ENCODE peak calls at places on chromosomes 16 and 17, in eight cellular contexts. P, O, N, V, J, B, L and Y are unnamed samples.
A peak's percentile ranks its signal among the peaks of the same experiment; 100 is the strongest.

GRCh38 chr17:59547131-59547915 is 18.1 kb upstream of the DHX40 start:
- DNase-seq in J (peak; percentile 75), O (no peak), N (no peak), L (no peak), B (no peak), V (no peak), P (no peak), Y (peak; percentile 95)

GRCh38 chr17:45341389-45342158 is 24.8 kb upstream of the MAP3K14 start:
- DNase-seq in O (peak; percentile 69), J (peak; percentile 75), V (peak; percentile 79), B (peak; percentile 92), P (no peak), N (no peak), L (no peak), Y (peak; percentile 53)

GRCh38 chr16:70703041-70703834 is 17.4 kb upstream of the MTSS2 start:
- DNase-seq in J (peak; percentile 85), B (no peak), V (peak; percentile 68), P (no peak), N (no peak), O (peak; percentile 78), L (no peak), Y (peak; percentile 65)

GRCh38 chr17:36072431-36073121 is 8.5 kb downstream of the CCL18 start:
- DNase-seq in P (peak; percentile 71), V (peak; percentile 60), O (no peak), J (peak; percentile 77), L (no peak), N (peak; percentile 87), B (no peak), Y (peak; percentile 38)

GRCh38 chr17:835263-835662 is 53.1 kb downstream of the MRM3 start:
- DNase-seq in J (no peak), N (no peak), O (no peak), V (peak; percentile 35), L (peak; percentile 34), B (no peak), P (no peak), Y (no peak)

GRCh38 chr17:5413682-5414081 is 5.8 kb downstream of the NUP88 start:
- DNase-seq in O (no peak), B (no peak), V (no peak), L (no peak), N (no peak), P (no peak), J (no peak), Y (peak; percentile 61)

GRCh38 chr16:50067290-50067853 is 1.6 kb downstream of the HEATR3 start:
- DNase-seq in L (peak; percentile 23), J (peak; percentile 56), O (no peak), B (no peak), N (peak; percentile 76), V (peak; percentile 51), P (peak; percentile 32), Y (peak; percentile 82)

GRCh38 chr16:76226011-76226410 is 51.2 kb upstream of the CNTNAP4 start:
- DNase-seq in N (no peak), O (no peak), J (no peak), L (no peak), V (no peak), B (no peak), P (no peak), Y (no peak)

GRCh38 chr17:56393156-56393555 is 200.3 kb upstream of the NOG start:
- DNase-seq in J (no peak), B (no peak), L (no peak), N (no peak), V (no peak), O (no peak), P (no peak), Y (no peak)

GRCh38 chr17:5297245-5297644 is 15.2 kb downstream of the RABEP1 start:
- DNase-seq in P (no peak), B (no peak), J (no peak), L (no peak), N (no peak), O (no peak), V (no peak), Y (no peak)

GRCh38 chr16:31421587-31421986 is 6.6 kb downstream of the COX6A2 start:
- DNase-seq in L (no peak), J (no peak), N (no peak), O (no peak), B (no peak), P (peak; percentile 38), V (no peak), Y (no peak)

GRCh38 chr17:59160203-59161025 is 4.9 kb downstream of the PRR11 start:
- DNase-seq in B (no peak), V (no peak), P (no peak), O (no peak), L (no peak), N (no peak), J (no peak), Y (no peak)

GRCh38 chr17:50129946-50130777 is at the start of gene SAMD14:
- DNase-seq in O (no peak), V (no peak), N (no peak), P (peak; percentile 51), B (no peak), L (no peak), J (no peak), Y (peak; percentile 59)

GRCh38 chr16:27749946-27750345 is 200.0 kb downstream of the KATNIP start:
- DNase-seq in J (no peak), O (no peak), L (no peak), B (no peak), N (no peak), V (no peak), P (no peak), Y (no peak)

GRCh38 chr17:80839401-80839800 is 152.2 kb upstream of the CHMP6 start:
- DNase-seq in V (no peak), L (no peak), B (no peak), N (no peak), O (no peak), J (no peak), P (no peak), Y (no peak)

GRCh38 chr17:65444049-65444448 is 117.4 kb downstream of the AXIN2 start:
- DNase-seq in V (no peak), L (no peak), N (no peak), J (no peak), P (no peak), B (no peak), O (no peak), Y (no peak)

GRCh38 chr16:61083711-61084110 is 952.5 kb downstream of the CDH8 start:
- DNase-seq in L (no peak), O (no peak), B (no peak), J (no peak), V (no peak), N (no peak), P (no peak), Y (no peak)

GRCh38 chr16:19555938-19556778 is 655 bp downstream of the VPS35L start:
- DNase-seq in V (peak; percentile 14), J (peak; percentile 14), B (no peak), L (no peak), P (peak; percentile 10), O (peak; percentile 19), N (peak; percentile 52), Y (peak; percentile 61)

GRCh38 chr17:37847811-37848331 is 76.3 kb upstream of the TBC1D3K start:
- DNase-seq in J (no peak), B (no peak), P (no peak), L (no peak), V (no peak), O (no peak), N (no peak), Y (no peak)

GRCh38 chr16:88850531-88851199 is 6.1 kb downstream of the GALNS start:
- DNase-seq in J (no peak), B (no peak), V (no peak), L (no peak), O (no peak), N (no peak), P (no peak), Y (no peak)

GRCh38 chr17:67390006-67390645 is 13.0 kb downstream of the PITPNC1 start:
- DNase-seq in J (no peak), N (no peak), O (no peak), P (no peak), V (no peak), L (no peak), B (no peak), Y (no peak)

GRCh38 chr16:48632137-48632774 is 22.3 kb upstream of the N4BP1 start:
- DNase-seq in V (no peak), P (no peak), O (no peak), J (no peak), L (no peak), N (no peak), B (peak; percentile 6), Y (no peak)

GRCh38 chr17:59366040-59366757 is 34.7 kb downstream of the YPEL2 start:
- DNase-seq in P (no peak), B (no peak), L (no peak), N (no peak), J (no peak), O (peak; percentile 28), V (no peak), Y (no peak)

GRCh38 chr17:50961282-50962220 is 95.4 kb upstream of the TOB1 start:
- DNase-seq in N (no peak), P (no peak), V (no peak), B (no peak), O (no peak), L (no peak), J (peak; percentile 65), Y (peak; percentile 30)

GRCh38 chr17:18319604-18320256 is 4.6 kb downstream of the SMCR8 start:
- DNase-seq in O (no peak), L (no peak), V (peak; percentile 69), N (peak; percentile 57), B (no peak), J (peak; percentile 50), P (no peak), Y (peak; percentile 60)

GRCh38 chr16:913817-914440 is 56.9 kb downstream of the LMF1 start:
- DNase-seq in N (no peak), P (no peak), O (no peak), J (no peak), V (no peak), B (peak; percentile 59), L (no peak), Y (no peak)
- H3K9me3 ChIP-seq in N (peaks cover 11% of the 10 kb centered on the region), P (no peaks in the 10 kb centered on the region), O (no peaks in the 10 kb centered on the region), J (no peaks in the 10 kb centered on the region), V (no peaks in the 10 kb centered on the region), B (no peaks in the 10 kb centered on the region), L (no peaks in the 10 kb centered on the region), Y (no peaks in the 10 kb centered on the region)

GRCh38 chr16:86519649-86520316 is 9.5 kb downstream of the FOXF1 start:
- DNase-seq in N (peak; percentile 73), P (peak; percentile 54), J (peak; percentile 70), O (peak; percentile 48), B (no peak), L (peak; percentile 59), V (peak; percentile 83), Y (peak; percentile 60)
- H3K4me3 ChIP-seq in N (no peak overlapping the region), P (no peak overlapping the region), J (no peak overlapping the region), O (no peak overlapping the region), B (no peak overlapping the region), L (no peak overlapping the region), V (no peak overlapping the region), Y (no peak overlapping the region)

GRCh38 chr17:22443061-22443460 is 750.7 kb downstream of the KCNJ18 start:
- DNase-seq in B (no peak), J (no peak), L (no peak), P (no peak), V (no peak), N (no peak), O (no peak), Y (no peak)
- H3K9me3 ChIP-seq in B (no peaks in the 10 kb centered on the region), J (no peaks in the 10 kb centered on the region), L (no peaks in the 10 kb centered on the region), P (no peaks in the 10 kb centered on the region), V (no peaks in the 10 kb centered on the region), N (no peaks in the 10 kb centered on the region), O (no peaks in the 10 kb centered on the region), Y (peaks cover 16% of the 10 kb centered on the region)

DNA sequence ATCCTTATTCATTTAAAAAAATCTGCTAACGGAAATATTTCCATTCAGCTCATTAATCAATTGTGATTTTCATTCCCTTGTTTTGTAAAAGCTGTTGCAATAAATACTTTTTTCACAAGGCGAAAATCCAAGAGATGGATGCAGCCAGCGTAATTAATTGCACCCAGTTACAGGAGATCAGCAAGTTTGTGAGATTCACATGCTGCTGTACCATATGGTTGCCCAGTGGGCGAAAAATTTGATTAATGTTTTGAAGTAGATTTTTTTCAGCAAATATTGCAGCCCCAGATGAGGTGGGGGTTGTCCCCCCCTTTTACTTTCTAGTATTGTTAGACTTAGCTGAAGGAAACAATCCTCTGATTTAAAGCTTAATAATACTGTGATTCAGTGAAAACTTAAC is 186.6 kb downstream of the WWOX start:
- DNase-seq in B (no peak), P (no peak), J (no peak), N (no peak), L (no peak), O (no peak), V (no peak), Y (no peak)
- H3K4me3 ChIP-seq in B (no peak overlapping the region), P (no peak overlapping the region), J (no peak overlapping the region), N (no peak overlapping the region), L (no peak overlapping the region), O (no peak overlapping the region), V (no peak overlapping the region), Y (no peak overlapping the region)